ENCODE peak calls at places on chromosome 14, in ten cellular contexts. F is choroid plexus epithelial cell; J is stimulated activated CD8-positive, alpha-beta memory T cell treated with anti-CD3 and anti-CD28 coated beads, Interleukin-2, amount 100 ng/mL, for 1 hour; W is brain microvascular endothelial cell; G is spleen; D is A549; M is A673; V is T-helper 1 cell; I is activated naive CD8-positive, alpha-beta T cell treated with anti-CD3 and anti-CD28 coated beads, Interleukin-2, amount 10 ng/mL, durations not matched to agents 7 days and 5 days; Z is amniotic stem cell. T is an unnamed sample.

GRCh38 chr14:51333901-51334432 is 93.9 kb downstream of the TMX1 start:
- DNase-seq in F (no peak), J (no peak), W (no peak), G (no peak), D (no peak), M (no peak), V (no peak), I (no peak), Z (no peak), T (no peak)

GRCh38 chr14:50926851-50927386 is 17.4 kb downstream of the PYGL start:
- DNase-seq in F (no peak), J (no peak), W (no peak), G (no peak), D (no peak), M (no peak), V (no peak), I (no peak), Z (no peak), T (no peak)

GRCh38 chr14:39957290-39957689 is 525.1 kb upstream of the FBXO33 start:
- DNase-seq in F (no peak), J (no peak), W (no peak), G (no peak), D (no peak), M (no peak), V (no peak), I (no peak), Z (no peak), T (no peak)

GRCh38 chr14:72816287-72816686 is 77.6 kb downstream of the DPF3 start:
- DNase-seq in F (no peak), J (no peak), W (no peak), G (no peak), D (no peak), M (no peak), V (no peak), I (no peak), Z (no peak), T (no peak)

GRCh38 chr14:61452452-61452851 is 131.1 kb downstream of the PRKCH start:
- DNase-seq in F (no peak), J (peak), W (no peak), G (no peak), D (no peak), M (no peak), V (peak), I (peak), Z (no peak), T (no peak)

GRCh38 chr14:68727315-68728078 is 65.4 kb downstream of the ZFP36L1 start:
- DNase-seq in F (no peak), J (no peak), W (no peak), G (no peak), D (no peak), M (no peak), V (no peak), I (no peak), Z (no peak), T (no peak)

GRCh38 chr14:50961606-50962259 is 17.4 kb upstream of the PYGL start:
- DNase-seq in F (peak), J (no peak), W (peak), G (no peak), D (peak), M (peak), V (no peak), I (no peak), Z (no peak), T (peak)

GRCh38 chr14:95255487-95255886 is 64.2 kb downstream of the CLMN start:
- DNase-seq in F (peak), J (no peak), W (peak), G (no peak), D (peak), M (peak), V (no peak), I (no peak), Z (no peak), T (no peak)

GRCh38 chr14:100425454-100425814 is 102.3 kb downstream of the SLC25A47 start:
- DNase-seq in F (no peak), J (no peak), W (no peak), G (peak), D (no peak), M (no peak), V (no peak), I (no peak), Z (no peak), T (no peak)

GRCh38 chr14:100092832-100093231 is 27.6 kb downstream of the EVL start:
- DNase-seq in F (no peak), J (no peak), W (no peak), G (no peak), D (no peak), M (no peak), V (no peak), I (no peak), Z (no peak), T (no peak)

GRCh38 chr14:97104029-97104428 is 306.8 kb downstream of the VRK1 start:
- DNase-seq in F (no peak), J (no peak), W (no peak), G (no peak), D (no peak), M (no peak), V (no peak), I (no peak), Z (no peak), T (no peak)

GRCh38 chr14:84520711-84521338 is 1009.1 kb upstream of the FLRT2 start:
- DNase-seq in F (peak), J (no peak), W (peak), G (no peak), D (no peak), M (no peak), V (no peak), I (no peak), Z (no peak), T (no peak)

GRCh38 chr14:71478542-71478941 is 453.7 kb upstream of the RGS6 start:
- DNase-seq in F (peak), J (no peak), W (peak), G (no peak), D (no peak), M (no peak), V (no peak), I (no peak), Z (no peak), T (no peak)

GRCh38 chr14:91264151-91265150 is 19.9 kb upstream of the GPR68 start:
- DNase-seq in F (no peak), J (no peak), W (no peak), G (peak), D (no peak), M (no peak), V (no peak), I (peak), Z (no peak), T (no peak)

T was measured in AG04450.